ENCODE peak calls at places on chromosomes 2 and 18, in six cellular contexts. O, S, K, H, E and W are unnamed samples.

GRCh38 chr2:156455366-156455975 is 19.3 kb downstream of the GPD2 start:
- DNase-seq in H (no peak), E (no peak), K (no peak), S (no peak), O (no peak), W (no peak)

GRCh38 chr2:72109291-72109690 is 38.4 kb downstream of the CYP26B1 start:
- DNase-seq in E (no peak), K (no peak), H (no peak), S (no peak), O (no peak), W (no peak)

GRCh38 chr2:36753706-36754221 is 57.3 kb downstream of the VIT start:
- DNase-seq in H (peak; percentile 34), S (no peak), E (no peak), O (no peak), K (no peak), W (no peak)

GRCh38 chr2:202909394-202910192 is 1.9 kb downstream of the WDR12 start:
- DNase-seq in S (no peak), E (no peak), H (no peak), K (no peak), O (no peak), W (no peak)

GRCh38 chr2:134245340-134245984 is 8.4 kb upstream of the MGAT5 start:
- DNase-seq in E (peak; percentile 57), S (peak; percentile 76), H (no peak), O (peak; percentile 76), K (peak; percentile 84), W (peak; percentile 94)

GRCh38 chr18:79944126-79944731 is 7.2 kb downstream of the SLC66A2 start:
- DNase-seq in O (no peak), H (no peak), E (no peak), S (no peak), K (peak; percentile 38), W (peak; percentile 16)

GRCh38 chr2:234422242-234422641 is 74.6 kb downstream of the ARL4C start:
- DNase-seq in K (peak; percentile 31), S (no peak), E (peak; percentile 74), O (no peak), H (no peak), W (no peak)

GRCh38 chr2:144431384-144431783 is 88.5 kb downstream of the ZEB2 start:
- DNase-seq in S (no peak), K (no peak), O (no peak), H (no peak), E (no peak), W (no peak)

GRCh38 chr2:230666446-230666845 is 46.2 kb upstream of the CAB39 start:
- DNase-seq in K (peak; percentile 52), O (no peak), S (no peak), E (no peak), H (no peak), W (no peak)

GRCh38 chr2:11588228-11589110 is 54.6 kb downstream of the GREB1 start:
- DNase-seq in H (no peak), O (no peak), S (no peak), K (no peak), E (no peak), W (no peak)

GRCh38 chr2:121530210-121530562 is 494 bp upstream of the RNU4ATAC start:
- DNase-seq in O (no peak), E (peak; percentile 87), K (peak; percentile 75), S (peak; percentile 79), H (peak; percentile 47), W (peak; percentile 89)

GRCh38 chr2:46878886-46879285 is 36.7 kb downstream of the MCFD2 start:
- DNase-seq in K (no peak), E (peak; percentile 43), O (no peak), H (no peak), S (peak; percentile 79), W (no peak)

GRCh38 chr18:47215554-47216138 is 35.8 kb downstream of the SKOR2 start:
- DNase-seq in H (no peak), K (no peak), E (peak; percentile 44), O (peak; percentile 14), S (no peak), W (peak; percentile 19)

GRCh38 chr2:191218292-191218898 is 26.8 kb upstream of the MYO1B start:
- DNase-seq in S (peak; percentile 39), O (no peak), E (peak; percentile 80), K (peak; percentile 41), H (peak; percentile 57), W (peak; percentile 45)

GRCh38 chr2:98216611-98217010 is 129.6 kb downstream of the VWA3B start:
- DNase-seq in E (no peak), O (no peak), K (no peak), S (no peak), H (no peak), W (no peak)

GRCh38 chr2:127105656-127106456 is 1.1 kb downstream of the BIN1 start:
- DNase-seq in H (no peak), E (no peak), K (peak; percentile 34), O (no peak), S (no peak), W (peak; percentile 49)

GRCh38 chr2:143629344-143629743 is 500.1 kb downstream of the ARHGAP15 start:
- DNase-seq in E (no peak), O (no peak), H (no peak), K (no peak), S (no peak), W (no peak)

GRCh38 chr2:174634130-174635014 is 36.8 kb upstream of the WIPF1 start:
- DNase-seq in E (no peak), O (no peak), H (no peak), K (peak; percentile 26), S (no peak), W (no peak)

GRCh38 chr2:8647462-8647857 is 34.4 kb upstream of the ID2 start:
- DNase-seq in S (no peak), K (no peak), O (no peak), E (no peak), H (no peak), W (no peak)

GRCh38 chr2:32572737-32573136 is 55.1 kb upstream of the TTC27 start:
- DNase-seq in E (no peak), O (no peak), K (no peak), H (no peak), S (no peak), W (no peak)

GRCh38 chr18:58335223-58335622 is 291.2 kb downstream of the NEDD4L start:
- DNase-seq in K (no peak), O (no peak), S (no peak), E (no peak), H (no peak), W (no peak)

GRCh38 chr18:26547302-26548143 is 830 bp downstream of the KCTD1 start:
- DNase-seq in H (no peak), S (peak; percentile 53), O (peak; percentile 84), E (no peak), K (peak; percentile 60), W (peak; percentile 70)

GRCh38 chr18:76212958-76213357 is 282.1 kb downstream of the ZNF516 start:
- DNase-seq in S (no peak), H (no peak), K (no peak), O (no peak), E (no peak), W (no peak)

GRCh38 chr18:78814321-78814720 is 165.3 kb upstream of the SALL3 start:
- DNase-seq in S (no peak), H (peak; percentile 7), E (peak; percentile 9), O (no peak), K (no peak), W (no peak)

GRCh38 chr2:61710711-61711110 is 143.1 kb downstream of the FAM161A start:
- DNase-seq in S (no peak), H (no peak), E (peak; percentile 61), K (peak; percentile 19), O (no peak), W (no peak)

GRCh38 chr2:110717734-110718133 is 14.6 kb upstream of the ACOXL start:
- DNase-seq in H (no peak), K (no peak), S (peak; percentile 39), O (no peak), E (no peak), W (peak; percentile 75)

GRCh38 chr18:62069556-62069955 is 117.3 kb downstream of the PIGN start:
- DNase-seq in E (no peak), K (no peak), S (no peak), H (no peak), O (no peak), W (no peak)

GRCh38 chr2:133566967-133567645 is 1.2 kb downstream of the NCKAP5 start:
- DNase-seq in E (no peak), H (no peak), K (peak; percentile 26), O (no peak), S (peak; percentile 63), W (peak; percentile 60)

GRCh38 chr2:20538308-20539132 is 91.6 kb downstream of the RHOB start:
- DNase-seq in E (peak; percentile 89), K (no peak), O (no peak), H (no peak), S (no peak), W (no peak)

GRCh38 chr2:239866350-239866749 is 158.8 kb downstream of the NDUFA10 start:
- DNase-seq in K (no peak), S (no peak), O (no peak), E (no peak), H (no peak), W (no peak)

GRCh38 chr2:239864247-239865058 is 160.7 kb downstream of the NDUFA10 start:
- DNase-seq in S (no peak), E (no peak), O (no peak), K (no peak), H (no peak), W (no peak)

GRCh38 chr2:239866778-239867177 is 158.4 kb downstream of the NDUFA10 start:
- DNase-seq in S (no peak), E (no peak), O (no peak), K (no peak), H (no peak), W (no peak)

GRCh38 chr2:239865059-239865639 is 160.0 kb downstream of the NDUFA10 start:
- DNase-seq in H (no peak), K (no peak), O (no peak), E (no peak), S (no peak), W (no peak)

DNA sequence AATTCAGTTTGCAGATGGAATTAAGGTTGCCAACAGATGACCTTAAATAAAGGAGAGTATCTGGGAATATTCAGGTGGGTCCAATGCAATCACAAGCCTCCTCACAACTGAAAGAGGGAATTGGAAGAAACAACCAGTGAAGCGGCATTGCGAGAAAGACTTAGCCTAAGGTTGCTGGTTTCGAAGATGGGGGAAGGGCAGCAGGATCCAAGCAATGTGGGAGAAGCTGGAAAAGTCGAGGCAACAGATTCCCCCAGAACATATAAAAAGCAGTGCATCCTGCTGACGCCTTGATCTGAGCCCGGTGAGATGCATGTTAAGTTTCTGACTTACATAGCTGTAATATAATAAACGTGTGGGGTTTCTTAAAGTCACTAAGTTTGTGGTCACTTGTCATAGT is 162.5 kb downstream of the NDUFA10 start:
- DNase-seq in O (no peak), K (no peak), S (no peak), H (no peak), E (no peak), W (no peak)
- H3K36me3 ChIP-seq in O (no peaks in the 10 kb centered on the region), K (no peaks in the 10 kb centered on the region), S (no peaks in the 10 kb centered on the region), H (peaks cover 8% of the 10 kb centered on the region), E (no peaks in the 10 kb centered on the region), W (no peaks in the 10 kb centered on the region)

GRCh38 chr2:239781461-239781860 is 243.7 kb downstream of the NDUFA10 start:
- DNase-seq in E (no peak), S (no peak), K (no peak), H (no peak), O (no peak), W (peak; percentile 9)
- H3K27me3 ChIP-seq in E (peaks cover 54% of the 10 kb centered on the region), S (peaks cover 10% of the 10 kb centered on the region), K (peaks cover 6% of the 10 kb centered on the region), H (no peaks in the 10 kb centered on the region), O (no peaks in the 10 kb centered on the region), W (no peaks in the 10 kb centered on the region)

GRCh38 chr2:232486558-232487384 is 863 bp downstream of the ECEL1 start:
- DNase-seq in E (no peak), K (no peak), O (no peak), S (no peak), H (no peak), W (no peak)
- TF ChIP-seq POLR2A in E (no peak), K (no peak), O (no peak), S (no peak), H (no peak), W (no peak)

GRCh38 chr2:241112046-241112445 is 10.0 kb upstream of the MTERF4 start:
- DNase-seq in O (no peak), H (no peak), E (no peak), K (no peak), S (no peak), W (no peak)
- H3K36me3 ChIP-seq in O (no peaks in the 10 kb centered on the region), H (peaks cover 26% of the 10 kb centered on the region), E (peaks cover 43% of the 10 kb centered on the region), K (no peaks in the 10 kb centered on the region), S (no peaks in the 10 kb centered on the region), W (no peaks in the 10 kb centered on the region)